ENCODE peak calls at places on chromosomes 11 and 22, in six cellular contexts. G is neural progenitor cell, V is AG09309, W is suprapubic skin, L is heart left ventricle, N is cardiac muscle cell. A is an unnamed sample.

GRCh38 chr11:1022908-1023810 is 13.4 kb downstream of the MUC6 start:
- DNase-seq in G (no peak), N (no peak), L (no peak), W (no peak), V (no peak), A (no peak)

GRCh38 chr11:125074511-125075241 is 11.6 kb downstream of the SLC37A2 start:
- DNase-seq in G (no peak), W (no peak), L (no peak), N (no peak), V (no peak), A (no peak)

GRCh38 chr11:43515090-43515489 is 156.4 kb downstream of the TTC17 start:
- DNase-seq in L (no peak), N (peak), V (no peak), W (no peak), G (peak), A (no peak)

GRCh38 chr11:57161351-57161750 is 20.4 kb upstream of the LRRC55 start:
- DNase-seq in N (no peak), G (no peak), V (no peak), W (no peak), L (no peak), A (no peak)

GRCh38 chr11:15977116-15977515 is 379.2 kb downstream of the SOX6 start:
- DNase-seq in L (no peak), G (no peak), N (no peak), V (no peak), W (no peak), A (no peak)

GRCh38 chr11:129968611-129969419 is 33.8 kb downstream of the PRDM10 start:
- DNase-seq in V (no peak), W (no peak), G (no peak), N (no peak), L (no peak), A (no peak)

GRCh38 chr11:86484164-86484794 is 109.6 kb downstream of the CCDC81 start:
- DNase-seq in G (no peak), V (peak), W (no peak), N (no peak), L (peak), A (peak)

GRCh38 chr11:30876656-30877371 is 290.7 kb upstream of the MPPED2 start:
- DNase-seq in W (no peak), G (no peak), V (no peak), L (peak), N (no peak), A (no peak)

GRCh38 chr22:43433904-43434600 is 22.2 kb downstream of the MPPED1 start:
- DNase-seq in W (no peak), G (no peak), L (no peak), N (no peak), V (no peak), A (no peak)

GRCh38 chr11:17988465-17988864 is 24.4 kb downstream of the SERGEF start:
- DNase-seq in N (no peak), L (no peak), V (no peak), W (no peak), G (no peak), A (no peak)

GRCh38 chr22:18060646-18061620 is 16.9 kb upstream of the PEX26 start:
- DNase-seq in N (no peak), W (no peak), L (no peak), V (no peak), G (no peak), A (peak)

GRCh38 chr11:47879259-47880184 is 31.4 kb upstream of the NUP160 start:
- DNase-seq in W (no peak), G (no peak), L (no peak), V (no peak), N (no peak), A (no peak)

GRCh38 chr22:22773427-22773826 is 114.2 kb upstream of the IGLL5 start:
- DNase-seq in L (no peak), W (no peak), V (no peak), G (no peak), N (no peak), A (no peak)

GRCh38 chr22:46968848-46969247 is 206.4 kb downstream of the TBC1D22A start:
- DNase-seq in L (no peak), V (no peak), N (no peak), W (no peak), G (no peak), A (no peak)

GRCh38 chr11:69666752-69667536 is 8.2 kb downstream of the LTO1 start:
- DNase-seq in V (no peak), W (no peak), G (no peak), N (no peak), L (no peak), A (no peak)

GRCh38 chr22:22098457-22099193 is 116.0 kb upstream of the TOP3B start:
- DNase-seq in W (no peak), G (no peak), V (no peak), N (no peak), L (no peak), A (no peak)

GRCh38 chr11:64971421-64972233 is at the start of gene MAJIN:
- DNase-seq in V (no peak), G (peak), N (no peak), L (peak), W (peak), A (peak)

GRCh38 chr11:132472411-132473205 is 1059.7 kb downstream of the OPCML start:
- DNase-seq in W (no peak), L (peak), G (no peak), V (no peak), N (no peak), A (no peak)

GRCh38 chr11:68118753-68119448 is 2.3 kb downstream of the CHKA start:
- DNase-seq in V (no peak), G (peak), L (no peak), W (peak), N (peak), A (peak)

GRCh38 chr11:31641477-31642062 is 132.0 kb downstream of the ELP4 start:
- DNase-seq in V (no peak), L (no peak), N (peak), G (peak), W (no peak), A (peak)

GRCh38 chr11:3674189-3674588 is 3.0 kb upstream of the CHRNA10 start:
- DNase-seq in N (no peak), G (peak), W (no peak), L (no peak), V (no peak), A (peak)

GRCh38 chr11:75765116-75765515 is 3.5 kb upstream of the DGAT2 start:
- DNase-seq in L (no peak), G (no peak), V (no peak), W (no peak), N (no peak), A (no peak)

GRCh38 chr22:18110194-18110943 is at the start of gene TUBA8:
- DNase-seq in W (peak), N (peak), L (peak), G (peak), V (no peak), A (peak)

GRCh38 chr11:126596474-126596873 is 241.0 kb downstream of the ST3GAL4 start:
- DNase-seq in V (no peak), N (no peak), W (no peak), L (no peak), G (no peak), A (no peak)

GRCh38 chr11:17156283-17156682 is 51.5 kb downstream of the PIK3C2A start:
- DNase-seq in L (no peak), W (no peak), V (no peak), N (no peak), G (no peak), A (no peak)

GRCh38 chr11:20388096-20389055 is 860 bp downstream of the PRMT3 start:
- DNase-seq in G (no peak), V (no peak), L (no peak), N (peak), W (no peak), A (peak)

GRCh38 chr11:11818529-11819121 is 23.1 kb upstream of the USP47 start:
- DNase-seq in W (no peak), G (no peak), L (no peak), V (no peak), N (no peak), A (no peak)

GRCh38 chr22:24159650-24160049 is 21.6 kb upstream of the SUSD2 start:
- DNase-seq in G (no peak), N (no peak), W (no peak), L (no peak), V (no peak), A (no peak)
- H3K4me3 ChIP-seq in G (no peak), N (no peak), W (no peak), L (no peak), V (no peak), A (no peak)

GRCh38 chr11:46826310-46827044 is 19.6 kb downstream of the CKAP5 start:
- DNase-seq in G (peak), V (no peak), N (peak), W (peak), L (peak), A (peak)
- TF ChIP-seq CTCF in G (no peak), V (no peak), N (peak), W (no peak), L (no peak), A (no peak)

GRCh38 chr11:123273616-123274015 is 78.6 kb upstream of the CLMP start:
- DNase-seq in G (no peak), W (no peak), V (no peak), L (no peak), N (no peak), A (no peak)

GRCh38 chr11:123268118-123268517 is 73.1 kb upstream of the CLMP start:
- DNase-seq in V (no peak), W (no peak), G (peak), L (no peak), N (no peak), A (no peak)

GRCh38 chr11:123272565-123272964 is 77.5 kb upstream of the CLMP start:
- DNase-seq in N (no peak), G (no peak), W (no peak), V (no peak), L (no peak), A (no peak)
- H3K4me3 ChIP-seq in N (no peak), G (no peak), W (no peak), V (no peak), L (no peak), A (no peak)

GRCh38 chr11:66545701-66546367 is at the start of gene ZDHHC24:
- DNase-seq in N (peak), V (peak), W (peak), L (peak), G (peak), A (peak)

GRCh38 chr11:66541892-66542291 is 4.0 kb downstream of the ZDHHC24 start:
- DNase-seq in V (no peak), G (no peak), W (no peak), N (no peak), L (no peak), A (no peak)

GRCh38 chr11:66542362-66542761 is 3.5 kb downstream of the ZDHHC24 start:
- DNase-seq in N (no peak), G (no peak), V (no peak), W (no peak), L (no peak), A (no peak)

GRCh38 chr11:66546368-66546965 is at the start of gene ACTN3:
- DNase-seq in W (no peak), N (peak), V (no peak), L (no peak), G (peak), A (peak)

GRCh38 chr11:66543263-66544107 is 2.4 kb downstream of the ZDHHC24 start:
- DNase-seq in N (no peak), L (peak), W (no peak), V (no peak), G (peak), A (peak)
- TF ChIP-seq CTCF in N (peak), L (peak), W (no peak), V (no peak), G (peak), A (peak)

GRCh38 chr11:108853864-108854263 is 189.0 kb downstream of the DDX10 start:
- DNase-seq in L (no peak), W (no peak), V (no peak), N (peak), G (peak), A (no peak)
- H3K4me3 ChIP-seq in L (peak), W (peak), V (no peak), N (no peak), G (no peak), A (no peak)

DNA sequence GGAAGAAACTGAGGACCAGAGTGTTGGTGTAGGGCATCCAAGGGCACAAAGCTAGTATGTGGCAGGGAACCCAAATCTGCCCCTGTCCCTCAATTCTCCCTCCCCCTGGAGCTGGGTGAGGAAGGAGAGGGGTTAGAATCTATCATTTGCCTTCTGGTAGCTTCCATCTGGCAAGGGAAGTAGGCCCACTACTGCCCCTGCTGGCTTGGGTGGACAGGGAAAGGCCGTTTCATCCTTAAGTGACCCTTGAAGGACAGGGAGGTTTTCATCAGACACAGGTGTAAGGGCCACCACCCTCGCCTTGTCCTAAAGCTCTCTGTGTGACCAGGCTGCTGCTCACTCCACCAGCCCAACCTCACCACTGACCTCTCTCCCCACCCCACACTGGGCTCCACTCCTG is 22.1 kb downstream of the NECTIN1 start:
- DNase-seq in G (peak), L (no peak), W (no peak), V (no peak), N (no peak), A (no peak)
- TF ChIP-seq CTCF in G (peak), L (no peak), W (no peak), V (peak), N (peak), A (peak)

DNA sequence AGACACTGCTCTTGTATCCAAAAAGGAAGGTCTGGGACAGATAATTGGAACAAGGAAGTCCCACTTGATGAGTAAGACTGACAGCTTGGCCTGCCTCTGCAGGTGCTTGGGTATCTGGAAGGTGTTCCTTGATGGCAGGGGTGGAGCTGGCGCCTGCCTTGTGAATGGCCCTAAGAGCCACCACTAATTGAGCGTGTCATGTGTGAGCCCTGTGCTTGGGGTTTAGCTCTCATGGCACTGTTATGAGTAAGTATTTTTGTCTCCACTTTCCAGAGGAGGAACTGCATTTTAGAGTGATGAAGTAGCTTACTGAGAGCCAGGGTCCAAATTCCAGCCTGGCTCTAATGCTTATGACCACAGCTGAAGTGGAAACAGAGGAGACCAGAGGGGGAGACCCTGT is 71.2 kb upstream of the NECTIN1 start:
- DNase-seq in L (no peak), N (no peak), W (no peak), V (no peak), G (no peak), A (no peak)
- H3K4me3 ChIP-seq in L (no peak), N (no peak), W (no peak), V (no peak), G (no peak), A (no peak)

A was measured in fibroblast of villous mesenchyme.